ENCODE peak calls at places on chromosomes 3 and 15, in five cellular contexts. P is HL-60, N is spleen, S is prostate gland, M is fibroblast of lung. D is an unnamed sample.

GRCh38 chr3:181782306-181782924 is 70.7 kb downstream of the SOX2 start:
- DNase-seq in N (no peak), S (no peak), M (no peak), P (no peak), D (no peak)

GRCh38 chr3:46876313-46877300 is 914 bp upstream of the PTH1R start:
- DNase-seq in P (no peak), S (no peak), N (no peak), M (no peak), D (no peak)

GRCh38 chr15:80586141-80586540 is 109.0 kb upstream of the ABHD17C start:
- DNase-seq in M (no peak), S (no peak), N (no peak), P (no peak), D (no peak)

GRCh38 chr15:68277131-68277604 is 377 bp upstream of the FEM1B start:
- DNase-seq in M (peak; percentile 73), S (no peak), N (no peak), P (no peak), D (peak; percentile 47)

GRCh38 chr3:12442654-12443501 is 41.4 kb upstream of the TSEN2 start:
- DNase-seq in M (no peak), S (no peak), N (no peak), P (no peak), D (no peak)

GRCh38 chr15:100252779-100253417 is 88.9 kb downstream of the ADAMTS17 start:
- DNase-seq in M (peak; percentile 6), S (no peak), P (no peak), N (no peak), D (no peak)

GRCh38 chr3:170572665-170573253 is 13.1 kb downstream of the SLC7A14 start:
- DNase-seq in S (no peak), M (peak; percentile 78), P (no peak), N (no peak), D (no peak)

GRCh38 chr3:20395692-20396091 is 209.7 kb upstream of the SGO1 start:
- DNase-seq in P (no peak), S (no peak), M (no peak), N (no peak), D (no peak)

GRCh38 chr3:143004823-143005222 is 3.5 kb downstream of the U2SURP start:
- DNase-seq in N (no peak), P (no peak), S (no peak), M (no peak), D (no peak)
- H3K27ac ChIP-seq in N (no peak overlapping the region), P (no peak overlapping the region), S (no peak overlapping the region), M (no peak overlapping the region), D (no peak overlapping the region)

GRCh38 chr3:108494862-108495531 is 15.4 kb downstream of the MYH15 start:
- DNase-seq in P (no peak), N (no peak), S (no peak), M (no peak), D (no peak)
- H3K27ac ChIP-seq in P (no peak overlapping the region), N (no peak overlapping the region), S (no peak overlapping the region), M (no peak overlapping the region), D (no peak overlapping the region)

GRCh38 chr15:60390931-60391501 is 6.8 kb downstream of the ANXA2 start:
- DNase-seq in P (no peak), N (no peak), S (no peak), M (peak; percentile 85), D (no peak)

GRCh38 chr15:60395276-60396011 is 2.3 kb downstream of the ANXA2 start:
- DNase-seq in P (peak; percentile 39), N (no peak), S (no peak), M (no peak), D (no peak)

GRCh38 chr15:60391722-60392340 is 6.0 kb downstream of the ANXA2 start:
- DNase-seq in N (no peak), P (no peak), M (no peak), S (no peak), D (no peak)

GRCh38 chr15:60392601-60392985 is 5.2 kb downstream of the ANXA2 start:
- DNase-seq in N (no peak), P (no peak), S (no peak), M (peak; percentile 78), D (no peak)

GRCh38 chr15:60392986-60393811 is 4.6 kb downstream of the ANXA2 start:
- DNase-seq in M (peak; percentile 98), N (no peak), P (no peak), S (peak; percentile 94), D (no peak)
- H3K27ac ChIP-seq in M (peak overlapping the region; percentile 99), N (peak overlapping the region; percentile 92), P (no peak overlapping the region), S (peak overlapping the region; percentile 93), D (peak overlapping the region; percentile 5)

DNA sequence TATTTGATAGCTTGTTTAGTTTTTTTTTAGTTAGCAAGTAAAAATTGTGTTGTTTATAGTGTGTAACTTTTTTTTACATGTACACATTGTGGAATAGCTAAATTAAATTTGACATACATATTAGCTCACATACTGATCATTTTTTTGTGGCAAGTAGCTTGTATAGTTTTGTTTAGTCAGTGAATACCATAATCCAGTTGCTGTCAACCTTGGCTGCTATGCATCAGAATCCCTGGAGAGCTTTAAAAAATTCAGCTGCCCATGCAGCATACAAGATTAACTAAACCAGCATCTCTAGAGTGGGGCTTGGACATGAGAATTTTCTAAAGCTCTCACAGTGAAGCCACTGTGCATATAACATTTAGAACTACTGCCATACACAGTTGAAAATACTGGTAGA is 54.0 kb downstream of the TMOD3 start:
- DNase-seq in N (no peak), S (no peak), M (peak; percentile 56), P (no peak), D (no peak)
- H3K27ac ChIP-seq in N (no peak overlapping the region), S (no peak overlapping the region), M (no peak overlapping the region), P (no peak overlapping the region), D (no peak overlapping the region)

DNA sequence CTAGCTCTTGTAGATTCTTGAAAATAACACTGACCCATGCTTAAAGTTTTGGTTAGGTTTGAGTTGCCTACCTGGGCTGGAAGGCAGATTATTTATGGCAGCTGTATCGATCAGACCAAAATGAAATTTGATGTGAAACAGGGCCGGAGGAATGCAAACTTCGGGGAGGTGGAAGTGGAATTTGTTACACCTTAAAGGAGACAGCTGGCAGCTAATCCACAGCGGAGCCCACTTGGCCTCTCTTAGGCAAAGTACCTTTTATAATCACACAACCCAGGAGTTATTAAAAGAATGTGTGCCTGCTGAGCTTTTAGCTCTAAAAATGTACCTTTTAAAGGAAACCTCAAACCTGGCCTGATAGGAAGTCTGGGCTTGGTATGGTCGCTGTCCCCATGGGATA is 250.9 kb upstream of the TPM1 start:
- DNase-seq in S (no peak), N (no peak), M (no peak), P (no peak), D (no peak)
- H3K27ac ChIP-seq in S (no peak overlapping the region), N (no peak overlapping the region), M (no peak overlapping the region), P (no peak overlapping the region), D (no peak overlapping the region)

GRCh38 chr3:106759686-106760085 is 617.6 kb upstream of the CCDC54 start:
- DNase-seq in N (no peak), M (no peak), P (no peak), S (no peak), D (no peak)

GRCh38 chr3:106755336-106755735 is 621.9 kb upstream of the CCDC54 start:
- DNase-seq in M (no peak), P (no peak), S (no peak), N (no peak), D (no peak)

GRCh38 chr3:106758459-106758858 is 618.8 kb upstream of the CCDC54 start:
- DNase-seq in S (no peak), P (no peak), N (no peak), M (no peak), D (no peak)
- H3K27ac ChIP-seq in S (no peak overlapping the region), P (no peak overlapping the region), N (no peak overlapping the region), M (no peak overlapping the region), D (no peak overlapping the region)

D was measured in caudate nucleus.